ENCODE peak calls at places on chromosome 2, in five cellular contexts. N, G, F, Z and R are unnamed samples.

GRCh38 chr2:176508984-176509383 is 239.7 kb downstream of the MTX2 start:
- DNase-seq in G (no peak), F (no peak), Z (no peak), N (no peak), R (no peak)

GRCh38 chr2:241184901-241185300 is 3.6 kb upstream of the ANO7 start:
- DNase-seq in N (no peak), Z (peak; percentile 6), G (no peak), F (no peak), R (no peak)

GRCh38 chr2:206115026-206115578 is 29.1 kb upstream of the INO80D start:
- DNase-seq in Z (no peak), F (no peak), N (no peak), G (no peak), R (no peak)

GRCh38 chr2:63301481-63301880 is 250.9 kb downstream of the OTX1 start:
- DNase-seq in Z (no peak), F (no peak), G (no peak), N (no peak), R (no peak)

GRCh38 chr2:158024288-158024898 is 77.3 kb upstream of the UPP2 start:
- DNase-seq in F (peak; percentile 37), N (peak; percentile 21), Z (peak; percentile 62), G (no peak), R (peak; percentile 57)

GRCh38 chr2:71005271-71006202 is 10.9 kb upstream of the TEX261 start:
- DNase-seq in Z (no peak), F (no peak), G (no peak), N (no peak), R (no peak)

GRCh38 chr2:70085711-70086277 is 1.5 kb upstream of the PCBP1 start:
- DNase-seq in N (no peak), G (no peak), F (no peak), Z (no peak), R (no peak)

GRCh38 chr2:139369423-139370409 is 589.5 kb upstream of the NXPH2 start:
- DNase-seq in F (no peak), N (no peak), Z (no peak), G (no peak), R (no peak)

GRCh38 chr2:157839162-157839801 is 36.8 kb downstream of the ACVR1 start:
- DNase-seq in Z (no peak), G (peak; percentile 52), N (no peak), F (peak; percentile 16), R (no peak)